ENCODE peak calls at places on chromosomes 5 and 9, in nine cellular contexts. E, B, Q, H, P, K, S, F and D are unnamed samples.

GRCh38 chr9:95266649-95267048 is 50.9 kb downstream of the FANCC start:
- DNase-seq in E (no peak), B (no peak), Q (peak; percentile 47), H (no peak), P (no peak), K (peak; percentile 21), S (no peak), F (no peak), D (no peak)

GRCh38 chr9:127742435-127743088 is 7.5 kb upstream of the TOR2A start:
- DNase-seq in E (peak; percentile 81), B (peak; percentile 99), Q (no peak), H (peak; percentile 43), P (peak; percentile 66), K (no peak), S (peak; percentile 42), F (peak; percentile 44), D (no peak)

GRCh38 chr5:139752506-139753350 is 42.9 kb upstream of the PSD2 start:
- DNase-seq in E (peak; percentile 53), B (no peak), Q (no peak), H (no peak), P (no peak), K (no peak), S (peak; percentile 57), F (no peak), D (no peak)

GRCh38 chr9:132249123-132249522 is 87.3 kb downstream of the NTNG2 start:
- DNase-seq in E (no peak), B (peak; percentile 23), Q (no peak), H (no peak), P (no peak), K (no peak), S (no peak), F (no peak), D (no peak)

GRCh38 chr9:14314929-14315753 is 1.2 kb upstream of the NFIB start:
- DNase-seq in E (peak; percentile 91), B (peak; percentile 92), Q (no peak), H (peak; percentile 68), P (peak; percentile 96), K (no peak), S (peak; percentile 99), F (peak; percentile 92), D (no peak)

GRCh38 chr9:91195372-91196012 is 166.2 kb downstream of the AUH start:
- DNase-seq in E (no peak), B (no peak), Q (no peak), H (no peak), P (no peak), K (no peak), S (no peak), F (no peak), D (no peak)

GRCh38 chr9:8816361-8816760 is 1016.8 kb upstream of the DMAC1 start:
- DNase-seq in E (peak; percentile 2), B (peak; percentile 1), Q (peak; percentile 1), H (no peak), P (no peak), K (no peak), S (no peak), F (no peak), D (no peak)

GRCh38 chr5:83199126-83199525 is 121.8 kb downstream of the XRCC4 start:
- DNase-seq in E (no peak), B (no peak), Q (no peak), H (no peak), P (no peak), K (no peak), S (no peak), F (peak; percentile 50), D (no peak)

GRCh38 chr5:118883396-118883795 is 105.0 kb downstream of the DTWD2 start:
- DNase-seq in E (no peak), B (no peak), Q (no peak), H (no peak), P (no peak), K (peak; percentile 5), S (no peak), F (no peak), D (no peak)

GRCh38 chr5:17185776-17186175 is 31.7 kb upstream of the BASP1 start:
- DNase-seq in E (no peak), B (no peak), Q (no peak), H (peak; percentile 84), P (peak; percentile 56), K (no peak), S (peak; percentile 73), F (peak; percentile 96), D (no peak)

GRCh38 chr9:29290519-29290918 is 1717.2 kb upstream of the C9orf72 start:
- DNase-seq in E (no peak), B (no peak), Q (no peak), H (no peak), P (no peak), K (no peak), S (no peak), F (no peak), D (no peak)

GRCh38 chr9:16368425-16369087 is 501.9 kb downstream of the BNC2 start:
- DNase-seq in E (no peak), B (no peak), Q (no peak), H (no peak), P (no peak), K (no peak), S (no peak), F (no peak), D (no peak)

GRCh38 chr5:179468696-179469095 is 81.7 kb upstream of the RUFY1 start:
- DNase-seq in E (no peak), B (peak; percentile 35), Q (no peak), H (no peak), P (no peak), K (no peak), S (no peak), F (no peak), D (no peak)

GRCh38 chr5:82674718-82675117 is 396.6 kb upstream of the RPS23 start:
- DNase-seq in E (no peak), B (no peak), Q (no peak), H (no peak), P (no peak), K (no peak), S (no peak), F (no peak), D (no peak)

DNA sequence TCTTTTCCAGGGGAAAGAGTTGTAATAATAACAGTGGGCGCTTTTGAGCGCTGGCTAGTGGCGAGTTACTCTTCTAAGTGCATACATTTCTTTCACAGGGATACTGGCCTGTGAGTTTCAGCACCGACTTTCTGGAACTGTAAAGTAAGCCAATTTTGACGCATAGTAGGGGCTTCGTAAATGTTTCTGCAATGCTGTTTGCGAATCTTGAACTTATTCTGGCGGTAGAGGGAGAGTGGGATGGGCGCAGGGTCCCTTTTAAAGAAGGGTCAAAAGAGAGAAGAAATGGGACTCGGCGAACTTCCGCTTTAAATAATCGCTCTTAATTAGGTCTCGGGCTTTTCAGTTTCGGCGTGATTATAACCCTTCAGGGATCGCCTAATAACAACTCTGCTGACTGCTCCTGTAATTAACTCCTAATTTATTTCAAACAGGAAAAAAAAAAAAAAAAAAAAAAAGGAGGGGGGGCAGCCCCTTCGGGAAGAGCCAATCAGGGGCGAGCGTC is 351 bp upstream of the MSX2 start:
- DNase-seq in E (peak; percentile 55), B (no peak), Q (no peak), H (no peak), P (no peak), K (no peak), S (no peak), F (peak; percentile 20), D (no peak)
- H3K4me3 ChIP-seq in E (peak overlapping the region; percentile 78), B (peak overlapping the region; percentile 47), Q (no peak overlapping the region), H (peak overlapping the region; percentile 85), P (peak overlapping the region; percentile 46), K (no peak overlapping the region), S (peak overlapping the region; percentile 46), F (peak overlapping the region; percentile 62), D (peak overlapping the region; percentile 44)

DNA sequence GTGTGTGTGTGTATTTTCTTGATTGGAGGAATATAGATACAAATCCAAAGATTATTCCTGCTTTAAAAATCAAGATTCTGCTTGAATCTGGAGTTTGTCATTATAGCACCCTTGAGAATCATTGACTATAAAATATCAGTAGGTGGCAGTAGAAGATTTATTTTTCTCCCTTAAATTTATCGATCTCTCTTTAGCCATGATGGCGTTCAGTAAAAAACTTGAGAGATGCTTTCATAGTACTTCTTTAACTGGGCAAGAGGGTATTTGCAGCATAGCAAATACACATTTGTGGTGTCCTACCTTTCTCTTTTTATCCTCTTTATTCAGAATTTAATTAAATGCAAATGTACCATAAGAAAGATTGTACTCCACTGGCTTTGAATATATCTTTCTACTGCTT is 307.7 kb downstream of the ADGRV1 start:
- DNase-seq in E (peak; percentile 48), B (peak; percentile 25), Q (peak; percentile 14), H (peak; percentile 18), P (no peak), K (no peak), S (no peak), F (peak; percentile 53), D (no peak)
- H3K4me3 ChIP-seq in E (no peak overlapping the region), B (no peak overlapping the region), Q (no peak overlapping the region), H (no peak overlapping the region), P (no peak overlapping the region), K (no peak overlapping the region), S (no peak overlapping the region), F (no peak overlapping the region), D (no peak overlapping the region)

GRCh38 chr5:176532795-176533194 is 4.4 kb downstream of the RNF44 start:
- DNase-seq in E (no peak), B (peak; percentile 60), Q (no peak), H (no peak), P (no peak), K (no peak), S (peak; percentile 64), F (no peak), D (no peak)

GRCh38 chr5:176531902-176532493 is 5.2 kb downstream of the RNF44 start:
- DNase-seq in E (no peak), B (peak; percentile 58), Q (no peak), H (no peak), P (no peak), K (no peak), S (peak; percentile 58), F (no peak), D (no peak)

GRCh38 chr5:176533894-176534611 is 3.1 kb downstream of the RNF44 start:
- DNase-seq in E (no peak), B (peak; percentile 67), Q (peak; percentile 65), H (no peak), P (peak; percentile 41), K (no peak), S (peak; percentile 67), F (no peak), D (no peak)

GRCh38 chr5:176534640-176535039 is 2.6 kb downstream of the RNF44 start:
- DNase-seq in E (no peak), B (no peak), Q (peak; percentile 51), H (no peak), P (no peak), K (no peak), S (peak; percentile 14), F (no peak), D (no peak)

DNA sequence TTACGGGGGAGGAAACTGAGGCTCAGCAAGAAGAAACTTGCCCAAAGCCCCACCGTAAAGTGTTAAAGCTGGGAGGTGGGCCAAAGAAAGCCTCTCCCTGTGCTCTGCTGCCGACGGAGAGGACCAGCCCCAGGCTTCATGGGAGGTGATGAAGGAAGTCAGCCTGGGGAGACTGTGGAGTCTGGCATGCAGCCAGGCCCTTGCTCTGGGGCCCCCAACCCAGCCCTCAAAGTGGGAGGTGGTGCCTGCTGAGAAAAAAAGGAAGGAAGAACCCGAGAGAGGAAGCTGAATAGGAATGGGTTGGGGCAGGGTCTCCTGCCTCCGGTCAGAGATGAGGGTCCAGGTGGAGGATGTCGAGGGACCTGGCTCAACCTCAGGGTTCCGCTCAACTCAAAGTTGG is 3.8 kb downstream of the RNF44 start:
- DNase-seq in E (no peak), B (peak; percentile 51), Q (no peak), H (no peak), P (no peak), K (no peak), S (peak; percentile 79), F (no peak), D (no peak)
- H3K4me3 ChIP-seq in E (no peak overlapping the region), B (no peak overlapping the region), Q (peak overlapping the region; percentile 76), H (no peak overlapping the region), P (no peak overlapping the region), K (peak overlapping the region; percentile 99), S (no peak overlapping the region), F (no peak overlapping the region), D (no peak overlapping the region)

GRCh38 chr5:19987594-19988345 is at the start of gene CDH18:
- DNase-seq in E (peak; percentile 73), B (peak; percentile 79), Q (no peak), H (peak; percentile 13), P (no peak), K (no peak), S (peak; percentile 43), F (peak; percentile 59), D (no peak)
- H3K4me3 ChIP-seq in E (peak within 1 kb of the TSS; percentile 52), B (peak within 1 kb of the TSS; percentile 14), Q (no peak within 1 kb of the TSS), H (peak within 1 kb of the TSS; percentile 46), P (no peak within 1 kb of the TSS), K (no peak within 1 kb of the TSS), S (no peak within 1 kb of the TSS), F (peak within 1 kb of the TSS; percentile 37), D (no peak within 1 kb of the TSS)